ENCODE peak calls at places on chromosome 21, in seven cellular contexts. I is GM23338, O is IMR-90, Y is fibroblast of lung, R is SK-N-SH, L is astrocyte, E is A549. P is an unnamed sample.

GRCh38 chr21:42146821-42147220 is 72.1 kb upstream of the ABCG1 start:
- DNase-seq in O (no peak), R (no peak), E (no peak), I (no peak), L (no peak), Y (no peak), P (no peak)

GRCh38 chr21:32101206-32101763 is 177.6 kb downstream of the MIS18A start:
- DNase-seq in E (no peak), Y (no peak), R (no peak), L (no peak), O (no peak), I (no peak), P (no peak)

GRCh38 chr21:37871121-37871862 is 45.0 kb downstream of the KCNJ6 start:
- DNase-seq in L (peak; percentile 89), I (no peak), Y (peak; percentile 91), O (peak; percentile 91), E (no peak), R (no peak), P (no peak)

GRCh38 chr21:18499761-18500376 is 96.3 kb upstream of the TMPRSS15 start:
- DNase-seq in O (peak; percentile 13), Y (peak; percentile 40), I (peak; percentile 78), R (peak; percentile 3), E (no peak), L (peak; percentile 16), P (no peak)

GRCh38 chr21:15978158-15978805 is 248.5 kb downstream of the USP25 start:
- DNase-seq in L (peak; percentile 95), E (no peak), Y (peak; percentile 95), I (peak; percentile 36), R (peak; percentile 22), O (peak; percentile 6), P (no peak)

GRCh38 chr21:20997308-20997632 is 939 bp upstream of the NCAM2 start:
- DNase-seq in I (peak; percentile 36), R (peak; percentile 38), Y (no peak), O (no peak), L (no peak), E (no peak), P (no peak)

GRCh38 chr21:17441370-17441769 is 71.5 kb upstream of the CXADR start:
- DNase-seq in R (no peak), Y (peak; percentile 19), E (no peak), O (peak; percentile 42), L (peak; percentile 11), I (peak; percentile 30), P (no peak)

GRCh38 chr21:41634858-41635257 is 126.9 kb upstream of the TMPRSS2 start:
- DNase-seq in O (peak; percentile 89), R (no peak), Y (peak; percentile 58), E (no peak), I (no peak), L (peak; percentile 55), P (no peak)

GRCh38 chr21:15058718-15059316 is 6.0 kb downstream of the NRIP1 start:
- DNase-seq in O (peak; percentile 68), Y (peak; percentile 77), I (peak; percentile 32), R (no peak), L (peak; percentile 69), E (peak; percentile 5), P (no peak)

GRCh38 chr21:16532841-16533240 is 803.1 kb downstream of the USP25 start:
- DNase-seq in E (no peak), O (peak; percentile 43), R (no peak), I (no peak), L (peak; percentile 56), Y (peak; percentile 62), P (no peak)

GRCh38 chr21:42120056-42120903 is 49.2 kb downstream of the UMODL1 start:
- DNase-seq in E (no peak), Y (no peak), O (no peak), L (no peak), I (no peak), R (no peak), P (no peak)

GRCh38 chr21:41374867-41375533 is 13.2 kb downstream of the MX2 start:
- DNase-seq in O (no peak), L (no peak), I (no peak), Y (no peak), E (no peak), R (no peak), P (no peak)

GRCh38 chr21:31397515-31397926 is 53.5 kb upstream of the TIAM1 start:
- DNase-seq in Y (peak; percentile 12), O (no peak), I (no peak), L (no peak), E (no peak), R (peak; percentile 51), P (no peak)

GRCh38 chr21:41348434-41348833 is 13.4 kb upstream of the MX2 start:
- DNase-seq in Y (no peak), I (no peak), O (no peak), E (no peak), L (no peak), R (no peak), P (no peak)

GRCh38 chr21:21295303-21295702 is 297.1 kb downstream of the NCAM2 start:
- DNase-seq in R (no peak), L (no peak), O (no peak), Y (no peak), E (no peak), I (no peak), P (no peak)

GRCh38 chr21:41614456-41615010 is 106.6 kb upstream of the TMPRSS2 start:
- DNase-seq in O (no peak), E (no peak), L (peak; percentile 29), Y (peak; percentile 27), R (no peak), I (no peak), P (no peak)

GRCh38 chr21:24210130-24210529 is 1397.2 kb downstream of the MRPL39 start:
- DNase-seq in Y (no peak), I (no peak), R (no peak), O (no peak), E (no peak), L (no peak), P (no peak)

GRCh38 chr21:35674895-35675470 is 385.3 kb downstream of the SETD4 start:
- DNase-seq in L (no peak), O (peak; percentile 11), E (no peak), I (peak; percentile 21), R (no peak), Y (peak; percentile 23), P (no peak)
- H3K4me2 ChIP-seq in L (no peak overlapping the region), O (no peak overlapping the region), E (no peak overlapping the region), I (no peak overlapping the region), R (no peak overlapping the region), Y (no peak overlapping the region), P (no peak overlapping the region)

GRCh38 chr21:29033871-29034270 is 9.4 kb downstream of the USP16 start:
- DNase-seq in E (no peak), L (no peak), I (no peak), O (peak; percentile 35), R (no peak), Y (no peak), P (no peak)
- H3K4me2 ChIP-seq in E (no peak overlapping the region), L (no peak overlapping the region), I (no peak overlapping the region), O (no peak overlapping the region), R (no peak overlapping the region), Y (no peak overlapping the region), P (no peak overlapping the region)

DNA sequence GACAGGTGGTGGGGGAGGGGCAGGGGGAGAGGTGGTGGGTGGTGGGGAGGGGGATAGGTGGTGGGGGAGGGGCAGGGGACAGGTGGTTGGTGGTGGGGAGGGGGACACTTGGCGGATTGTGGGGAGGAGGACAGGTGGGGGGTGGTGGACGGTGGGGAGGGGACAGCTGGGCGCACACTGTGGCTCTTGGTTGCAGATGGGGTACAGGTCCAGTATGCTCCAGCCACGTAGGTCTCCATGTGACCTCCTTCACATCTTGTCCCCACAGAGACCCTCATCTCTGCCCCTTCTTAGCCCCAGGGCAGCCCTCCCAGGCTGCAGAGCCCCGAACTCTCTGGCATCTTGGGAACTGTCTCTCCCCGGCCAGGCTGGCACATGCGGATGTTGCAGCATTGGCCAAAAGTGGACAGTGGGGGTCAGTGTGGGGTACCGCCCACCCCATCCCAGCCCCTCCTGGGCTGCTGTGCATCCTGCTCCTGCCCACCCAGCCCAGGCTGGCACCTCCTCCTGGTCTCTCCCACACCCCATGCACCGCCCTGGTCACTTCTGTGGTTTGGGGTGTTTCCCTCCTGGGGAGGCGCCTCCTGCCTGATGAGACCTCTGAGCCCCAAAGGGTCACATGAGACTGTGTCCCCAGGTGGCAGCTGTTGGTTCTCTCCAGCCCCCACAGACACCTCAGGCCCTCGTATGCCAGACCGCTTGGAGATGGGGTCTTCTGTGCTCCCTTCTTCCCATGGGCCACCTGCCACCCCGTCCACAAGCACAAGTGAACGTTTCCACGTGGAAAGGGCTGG is 7.6 kb upstream of the SLC19A1 start:
- DNase-seq in O (no peak), L (no peak), R (peak; percentile 54), Y (no peak), I (no peak), E (no peak), P (no peak)
- H3K4me2 ChIP-seq in O (no peak overlapping the region), L (no peak overlapping the region), R (no peak overlapping the region), Y (no peak overlapping the region), I (no peak overlapping the region), E (no peak overlapping the region), P (no peak overlapping the region)

GRCh38 chr21:43348801-43349261 is 78.1 kb downstream of the SIK1 start:
- DNase-seq in I (no peak), R (no peak), O (no peak), Y (no peak), L (no peak), E (no peak), P (no peak)
- H3K4me2 ChIP-seq in I (no peak overlapping the region), R (no peak overlapping the region), O (no peak overlapping the region), Y (no peak overlapping the region), L (no peak overlapping the region), E (no peak overlapping the region), P (no peak overlapping the region)

GRCh38 chr21:44695176-44695575 is 1.8 kb upstream of the KRTAP10-12 start:
- DNase-seq in R (no peak), O (no peak), I (no peak), E (no peak), L (no peak), Y (no peak), P (no peak)

GRCh38 chr21:44694776-44695175 is 2.2 kb upstream of the KRTAP10-12 start:
- DNase-seq in E (no peak), Y (no peak), O (no peak), L (no peak), I (no peak), R (no peak), P (no peak)

GRCh38 chr21:44696572-44696971 is 400 bp upstream of the KRTAP10-12 start:
- DNase-seq in O (no peak), E (no peak), Y (no peak), I (no peak), L (no peak), R (peak; percentile 21), P (no peak)

GRCh38 chr21:44697811-44698734 is 1.1 kb downstream of the KRTAP10-12 start:
- DNase-seq in E (no peak), I (peak; percentile 61), R (peak; percentile 62), O (no peak), L (no peak), Y (no peak), P (no peak)

GRCh38 chr21:44695641-44696040 is 1.3 kb upstream of the KRTAP10-12 start:
- DNase-seq in E (no peak), L (no peak), O (no peak), I (no peak), Y (no peak), R (no peak), P (no peak)
- H3K4me2 ChIP-seq in E (no peak overlapping the region), L (no peak overlapping the region), O (no peak overlapping the region), I (no peak overlapping the region), Y (no peak overlapping the region), R (no peak overlapping the region), P (no peak overlapping the region)

DNA sequence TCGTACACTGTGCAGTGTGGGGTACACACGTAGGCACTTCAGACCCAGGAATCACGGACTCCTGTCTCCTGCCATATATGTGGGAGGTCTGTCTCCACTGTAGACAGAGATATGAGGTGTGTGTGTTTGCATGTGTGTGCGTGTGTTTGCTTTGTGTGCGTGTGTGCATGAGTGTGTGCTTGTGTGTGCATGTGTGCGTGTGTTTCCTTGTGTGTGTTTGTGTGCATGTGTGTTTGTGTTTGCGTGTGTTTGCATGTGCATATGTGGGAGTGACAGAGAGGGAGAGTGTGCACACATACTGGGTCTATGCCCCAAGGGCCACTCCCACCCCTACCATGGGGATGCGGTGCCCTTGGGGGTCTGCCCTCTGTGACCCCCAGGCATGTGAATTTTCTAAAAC is 94.5 kb downstream of the SIK1 start:
- DNase-seq in I (no peak), R (no peak), L (no peak), E (no peak), O (no peak), Y (no peak), P (no peak)
- H3K4me2 ChIP-seq in I (no peak overlapping the region), R (no peak overlapping the region), L (peak overlapping the region; percentile 79), E (peak overlapping the region; percentile 95), O (peak overlapping the region; percentile 68), Y (no peak overlapping the region), P (no peak overlapping the region)